ENCODE peak calls at places on chromosomes 13 and 19, in eight cellular contexts. V is psoas muscle; R is heart right ventricle; I is CD8-positive, alpha-beta T cell; A is left lung; B is aorta; D is body of pancreas; O is lung. N is an unnamed sample.
A peak's percentile ranks its signal among the peaks of the same experiment; 100 is the strongest.

GRCh38 chr13:23743269-23743668 is 145.9 kb downstream of the MIPEP start:
- DNase-seq in V (no peak), R (no peak), I (no peak), A (no peak), B (no peak), D (no peak), O (no peak), N (no peak)

GRCh38 chr13:34627905-34628682 is 314.0 kb upstream of the NBEA start:
- DNase-seq in V (no peak), R (no peak), I (no peak), A (no peak), B (no peak), D (no peak), O (no peak), N (no peak)

GRCh38 chr13:46983881-46984280 is 87.0 kb upstream of the HTR2A start:
- DNase-seq in V (no peak), R (no peak), I (no peak), A (no peak), B (no peak), D (no peak), O (no peak), N (no peak)

GRCh38 chr13:20402881-20403280 is 122.8 kb downstream of the CRYL1 start:
- DNase-seq in V (no peak), R (no peak), I (no peak), A (no peak), B (no peak), D (no peak), O (no peak), N (no peak)

GRCh38 chr13:71602327-71602726 is 264.7 kb downstream of the DACH1 start:
- DNase-seq in V (no peak), R (no peak), I (no peak), A (no peak), B (no peak), D (no peak), O (no peak), N (no peak)

GRCh38 chr19:543912-544608 is at the start of gene GZMM:
- DNase-seq in V (no peak), R (no peak), I (peak; percentile 74), A (no peak), B (no peak), D (no peak), O (no peak), N (peak; percentile 39)

GRCh38 chr13:99982741-99983400 is 1.3 kb downstream of the ZIC2 start:
- DNase-seq in V (no peak), R (no peak), I (no peak), A (no peak), B (no peak), D (no peak), O (no peak), N (no peak)

GRCh38 chr13:73677041-73677589 is 457.1 kb downstream of the KLF12 start:
- DNase-seq in V (no peak), R (no peak), I (no peak), A (no peak), B (no peak), D (no peak), O (no peak), N (no peak)

GRCh38 chr13:19959141-19959830 is 759 bp downstream of the ZMYM2 start:
- DNase-seq in V (peak; percentile 82), R (peak; percentile 51), I (peak; percentile 53), A (peak; percentile 71), B (peak; percentile 88), D (peak; percentile 54), O (peak; percentile 64), N (peak; percentile 85)

GRCh38 chr13:42990147-42990990 is 1.7 kb downstream of the EPSTI1 start:
- DNase-seq in V (no peak), R (no peak), I (no peak), A (no peak), B (no peak), D (no peak), O (no peak), N (no peak)

GRCh38 chr13:73171926-73172325 is 113.1 kb downstream of the KLF5 start:
- DNase-seq in V (no peak), R (no peak), I (no peak), A (no peak), B (no peak), D (no peak), O (no peak), N (peak; percentile 79)

GRCh38 chr19:45342911-45343310 is 2.4 kb downstream of the KLC3 start:
- DNase-seq in V (no peak), R (no peak), I (no peak), A (no peak), B (no peak), D (no peak), O (no peak), N (no peak)

GRCh38 chr19:45347570-45348366 is 7.2 kb downstream of the KLC3 start:
- DNase-seq in V (no peak), R (no peak), I (no peak), A (no peak), B (no peak), D (no peak), O (no peak), N (no peak)

GRCh38 chr19:45346449-45346848 is 5.9 kb downstream of the KLC3 start:
- DNase-seq in V (no peak), R (no peak), I (no peak), A (no peak), B (no peak), D (peak; percentile 40), O (no peak), N (peak; percentile 83)

GRCh38 chr19:45345506-45345860 is 4.9 kb downstream of the KLC3 start:
- DNase-seq in V (no peak), R (no peak), I (no peak), A (no peak), B (no peak), D (no peak), O (no peak), N (no peak)

DNA sequence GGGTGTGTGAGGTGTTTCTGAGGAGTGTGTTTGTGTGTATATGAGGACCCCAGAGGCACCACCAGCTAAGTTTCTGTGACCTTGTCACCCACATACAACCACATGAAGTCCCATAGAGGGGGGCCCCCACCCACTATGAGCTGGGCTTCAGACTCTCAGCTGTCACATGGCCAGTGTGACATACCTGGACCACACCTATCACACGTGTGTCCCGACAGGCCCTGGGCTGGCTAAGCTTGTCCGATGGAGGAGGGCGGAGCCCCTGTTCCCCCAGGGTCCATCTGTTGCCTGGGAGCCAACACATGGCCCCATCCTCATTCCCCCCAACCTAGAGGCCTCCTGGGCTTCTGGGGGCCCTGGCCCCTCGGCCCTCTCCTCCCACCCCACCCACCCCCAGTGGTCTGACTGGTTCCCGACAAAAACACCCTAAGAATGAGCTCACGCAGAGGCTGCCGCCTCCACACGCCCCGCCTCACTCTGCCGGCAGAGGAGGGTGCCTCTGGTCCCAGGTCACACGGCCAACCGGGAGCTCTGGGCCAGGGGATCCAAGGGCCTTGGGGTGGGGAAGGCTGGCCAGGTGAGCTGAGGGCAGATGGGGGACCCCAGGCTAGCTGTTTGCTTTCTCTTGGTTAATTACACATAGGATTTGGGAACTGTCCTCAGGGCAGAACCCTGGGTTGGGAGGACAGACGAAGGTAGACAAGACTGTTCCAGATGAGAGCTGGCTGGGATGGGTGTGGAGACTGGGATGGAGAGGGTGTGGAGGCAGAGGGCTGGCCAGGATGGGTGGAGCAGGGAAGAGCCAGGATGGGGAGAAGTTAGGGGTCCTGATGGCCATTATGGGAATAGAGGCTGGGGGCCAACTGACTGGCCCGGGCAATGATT is 4.3 kb downstream of the KLC3 start:
- DNase-seq in V (no peak), R (no peak), I (no peak), A (no peak), B (no peak), D (no peak), O (no peak), N (no peak)
- H3K9me3 ChIP-seq in V (no peaks in the 10 kb centered on the region), R (no peaks in the 10 kb centered on the region), I (no peaks in the 10 kb centered on the region), A (no peaks in the 10 kb centered on the region), B (no peaks in the 10 kb centered on the region), D (no peaks in the 10 kb centered on the region), O (no peaks in the 10 kb centered on the region), N (no peaks in the 10 kb centered on the region)

DNA sequence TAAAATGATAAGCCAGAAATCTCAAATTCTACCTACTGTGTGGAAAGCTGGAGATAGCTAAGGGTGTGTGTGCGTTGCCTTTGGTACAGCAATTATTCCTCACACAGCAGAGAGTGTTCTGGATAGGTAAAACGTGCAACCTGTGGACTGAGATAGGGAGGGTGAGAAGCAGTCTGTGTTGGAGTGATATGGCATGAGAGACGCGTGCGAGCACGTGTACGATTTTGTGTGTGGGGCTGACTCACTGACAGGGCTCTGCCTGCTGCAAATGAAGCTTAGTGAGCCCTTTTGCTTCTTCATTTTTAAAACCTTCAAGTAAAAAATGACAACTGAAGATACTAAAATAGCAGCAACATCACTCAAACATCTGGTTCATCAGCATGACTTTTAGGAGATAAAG is 35.7 kb upstream of the SLC10A2 start:
- DNase-seq in V (no peak), R (no peak), I (no peak), A (no peak), B (no peak), D (no peak), O (no peak), N (no peak)
- H3K9me3 ChIP-seq in V (no peaks in the 10 kb centered on the region), R (peaks cover 9% of the 10 kb centered on the region), I (no peaks in the 10 kb centered on the region), A (no peaks in the 10 kb centered on the region), B (peaks cover 2% of the 10 kb centered on the region), D (no peaks in the 10 kb centered on the region), O (no peaks in the 10 kb centered on the region), N (no peaks in the 10 kb centered on the region)

GRCh38 chr19:6970021-6970420 is 51.2 kb downstream of the MBD3L2B start:
- DNase-seq in V (no peak), R (no peak), I (no peak), A (no peak), B (no peak), D (no peak), O (no peak), N (no peak)

GRCh38 chr19:6967962-6968361 is 53.3 kb downstream of the MBD3L2B start:
- DNase-seq in V (no peak), R (no peak), I (no peak), A (no peak), B (no peak), D (no peak), O (no peak), N (no peak)

GRCh38 chr19:6970478-6970877 is 50.8 kb downstream of the MBD3L2B start:
- DNase-seq in V (no peak), R (no peak), I (no peak), A (no peak), B (no peak), D (no peak), O (no peak), N (no peak)

GRCh38 chr19:6971366-6971765 is 49.9 kb downstream of the MBD3L2B start:
- DNase-seq in V (no peak), R (no peak), I (no peak), A (no peak), B (no peak), D (no peak), O (no peak), N (no peak)

DNA sequence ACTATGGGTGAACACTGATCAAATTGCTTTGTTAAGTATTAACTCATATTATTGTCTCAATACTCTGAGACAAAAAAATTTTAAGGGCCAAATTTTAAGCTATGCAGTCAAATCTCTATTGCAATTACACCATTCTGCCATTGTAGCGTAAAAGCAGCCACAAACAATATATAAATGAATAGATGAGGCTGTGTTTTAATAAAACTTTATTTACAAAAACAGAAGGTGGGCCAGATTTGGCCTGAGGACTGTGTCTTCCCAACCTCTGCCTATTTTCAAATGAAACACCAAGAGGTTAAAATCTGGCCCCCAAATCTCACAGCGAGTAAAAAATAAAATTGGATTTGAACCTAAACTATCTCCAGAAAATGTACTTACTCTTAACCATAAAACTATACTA is 51.7 kb downstream of the MBD3L2B start:
- DNase-seq in V (no peak), R (no peak), I (no peak), A (no peak), B (no peak), D (no peak), O (no peak), N (no peak)
- H3K9me3 ChIP-seq in V (no peaks in the 10 kb centered on the region), R (no peaks in the 10 kb centered on the region), I (no peaks in the 10 kb centered on the region), A (no peaks in the 10 kb centered on the region), B (no peaks in the 10 kb centered on the region), D (no peaks in the 10 kb centered on the region), O (no peaks in the 10 kb centered on the region), N (peaks cover 62% of the 10 kb centered on the region)

GRCh38 chr19:20616071-20616470 is 45.3 kb downstream of the ZNF626 start:
- DNase-seq in V (no peak), R (no peak), I (no peak), A (no peak), B (no peak), D (no peak), O (no peak), N (no peak)
- H3K9me3 ChIP-seq in V (peaks cover 22% of the 10 kb centered on the region), R (peaks cover 56% of the 10 kb centered on the region), I (peaks cover 11% of the 10 kb centered on the region), A (no peaks in the 10 kb centered on the region), B (no peaks in the 10 kb centered on the region), D (no peaks in the 10 kb centered on the region), O (no peaks in the 10 kb centered on the region), N (peaks cover 9% of the 10 kb centered on the region)

N was measured in endodermal cell.